ENCODE peak calls at places on chromosomes 13 and 19, in six cellular contexts. P is left ventricle myocardium inferior, Z is psoas muscle, E is mammary epithelial cell, F is H1, I is fibroblast of mammary gland. D is an unnamed sample.
A peak's percentile ranks its signal among the peaks of the same experiment; 100 is the strongest.

GRCh38 chr13:110499621-110500281 is 61.8 kb downstream of the RAB20 start:
- DNase-seq in P (no peak), Z (no peak), E (no peak), F (no peak), I (peak; percentile 79), D (no peak)

GRCh38 chr13:109783815-109784589 is 2.4 kb downstream of the IRS2 start:
- DNase-seq in P (no peak), Z (no peak), E (no peak), F (no peak), I (no peak), D (no peak)

GRCh38 chr19:33416307-33417215 is 43.1 kb downstream of the CEBPG start:
- DNase-seq in P (peak; percentile 44), Z (peak; percentile 54), E (peak; percentile 44), F (peak; percentile 91), I (peak; percentile 65), D (peak; percentile 77)

GRCh38 chr19:21586341-21587116 is 81.1 kb downstream of the ZNF429 start:
- DNase-seq in P (peak; percentile 36), Z (peak; percentile 18), E (no peak), F (peak; percentile 72), I (no peak), D (no peak)

GRCh38 chr13:52845334-52845761 is 3.1 kb downstream of the PCDH8 start:
- DNase-seq in P (no peak), Z (no peak), E (no peak), F (no peak), I (no peak), D (no peak)

GRCh38 chr19:1592755-1593628 is at the start of gene MBD3:
- DNase-seq in P (peak; percentile 93), Z (peak; percentile 94), E (peak; percentile 91), F (peak; percentile 93), I (peak; percentile 89), D (peak; percentile 95)

GRCh38 chr19:13613447-13613846 is 107.2 kb upstream of the CACNA1A start:
- DNase-seq in P (no peak), Z (no peak), E (no peak), F (no peak), I (no peak), D (no peak)

GRCh38 chr13:32629313-32629712 is 43.1 kb downstream of the PDS5B start:
- DNase-seq in P (no peak), Z (no peak), E (no peak), F (no peak), I (peak; percentile 17), D (no peak)

GRCh38 chr19:52662631-52663030 is 24.5 kb upstream of the ZNF83 start:
- DNase-seq in P (no peak), Z (no peak), E (peak; percentile 88), F (no peak), I (no peak), D (no peak)

GRCh38 chr13:31982540-31982939 is 49.0 kb upstream of the FRY start:
- DNase-seq in P (peak; percentile 68), Z (peak; percentile 65), E (peak; percentile 95), F (no peak), I (peak; percentile 97), D (peak; percentile 50)

GRCh38 chr19:948842-949496 is 23.1 kb downstream of the ARID3A start:
- DNase-seq in P (no peak), Z (no peak), E (no peak), F (no peak), I (no peak), D (no peak)

GRCh38 chr13:25874907-25875306 is 176.9 kb downstream of the SHISA2 start:
- DNase-seq in P (no peak), Z (no peak), E (no peak), F (no peak), I (no peak), D (no peak)

GRCh38 chr13:25874064-25874737 is 177.6 kb downstream of the SHISA2 start:
- DNase-seq in P (no peak), Z (no peak), E (no peak), F (no peak), I (no peak), D (no peak)

GRCh38 chr13:25879466-25879865 is 172.3 kb downstream of the SHISA2 start:
- DNase-seq in P (no peak), Z (no peak), E (no peak), F (no peak), I (no peak), D (no peak)

GRCh38 chr13:25872871-25873607 is 178.8 kb downstream of the SHISA2 start:
- DNase-seq in P (no peak), Z (no peak), E (peak; percentile 48), F (no peak), I (no peak), D (no peak)

DNA sequence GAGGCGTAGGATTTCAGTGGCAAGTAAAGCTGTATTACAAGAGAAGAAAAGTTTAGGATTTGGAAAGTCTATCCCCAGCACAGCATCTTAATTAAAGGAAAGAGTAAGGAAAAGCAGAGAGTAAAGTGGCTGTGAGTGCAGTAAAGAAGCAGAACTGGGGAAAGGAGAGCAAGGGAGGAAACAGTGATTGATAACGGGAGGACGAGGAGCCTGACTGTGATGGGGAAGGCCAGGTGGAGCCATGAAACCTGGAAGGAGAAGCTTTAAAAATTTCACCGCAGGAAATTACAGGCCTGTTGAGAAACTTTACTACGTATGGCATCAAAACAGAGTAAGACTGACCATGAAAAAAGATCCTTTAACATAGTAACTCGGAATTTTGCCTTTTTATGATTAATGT is 175.6 kb downstream of the SHISA2 start:
- DNase-seq in P (no peak), Z (no peak), E (no peak), F (no peak), I (no peak), D (no peak)
- TF ChIP-seq CTCF in P (no peak), Z (no peak), E (no peak), F (no peak), I (no peak), D (no peak)

GRCh38 chr19:6903446-6903845 is 16.1 kb downstream of the ADGRE1 start:
- DNase-seq in P (no peak), Z (no peak), E (no peak), F (no peak), I (no peak), D (no peak)
- H3K4me3 ChIP-seq in P (no peak overlapping the region), Z (no peak overlapping the region), E (no peak overlapping the region), F (no peak overlapping the region), I (no peak overlapping the region), D (no peak overlapping the region)

GRCh38 chr13:81917829-81918228 is 1576.9 kb upstream of the SPRY2 start:
- DNase-seq in P (no peak), Z (no peak), E (no peak), F (no peak), I (no peak), D (no peak)

GRCh38 chr13:81916471-81916870 is 1575.5 kb upstream of the SPRY2 start:
- DNase-seq in P (no peak), Z (no peak), E (no peak), F (no peak), I (no peak), D (no peak)
- TF ChIP-seq CTCF in P (no peak), Z (no peak), E (no peak), F (no peak), I (no peak), D (no peak)

GRCh38 chr19:11356676-11357550 is 1.7 kb downstream of the PLPPR2 start:
- DNase-seq in P (no peak), Z (no peak), E (no peak), F (no peak), I (no peak), D (no peak)

GRCh38 chr19:11361037-11361770 is 6.0 kb downstream of the PLPPR2 start:
- DNase-seq in P (no peak), Z (no peak), E (no peak), F (peak; percentile 100), I (no peak), D (peak; percentile 69)

GRCh38 chr19:11359421-11359820 is 4.2 kb downstream of the PLPPR2 start:
- DNase-seq in P (no peak), Z (no peak), E (no peak), F (no peak), I (no peak), D (no peak)

GRCh38 chr19:11356074-11356397 is 804 bp downstream of the PLPPR2 start:
- DNase-seq in P (no peak), Z (no peak), E (no peak), F (no peak), I (no peak), D (no peak)

GRCh38 chr19:11355160-11356073 is at the start of gene PLPPR2:
- DNase-seq in P (peak; percentile 96), Z (peak; percentile 96), E (peak; percentile 76), F (peak; percentile 99), I (peak; percentile 78), D (peak; percentile 95)
- H3K4me3 ChIP-seq in P (peak within 1 kb of the TSS; percentile 77), Z (peak within 1 kb of the TSS; percentile 64), E (peak within 1 kb of the TSS; percentile 47), F (peak within 1 kb of the TSS; percentile 39), I (peak within 1 kb of the TSS; percentile 66), D (peak within 1 kb of the TSS; percentile 79)

GRCh38 chr13:37640499-37640898 is 41.9 kb upstream of the POSTN start:
- DNase-seq in P (no peak), Z (no peak), E (peak; percentile 21), F (no peak), I (peak; percentile 81), D (peak; percentile 18)
- TF ChIP-seq CTCF in P (peak; percentile 56), Z (peak; percentile 14), E (peak; percentile 74), F (peak; percentile 27), I (peak; percentile 73), D (no peak)

GRCh38 chr13:104592127-104592526 is 1525.9 kb upstream of the SLC10A2 start:
- DNase-seq in P (no peak), Z (no peak), E (peak; percentile 32), F (no peak), I (peak; percentile 22), D (no peak)

GRCh38 chr13:104580931-104581330 is 1514.7 kb upstream of the SLC10A2 start:
- DNase-seq in P (no peak), Z (no peak), E (no peak), F (no peak), I (no peak), D (no peak)

GRCh38 chr13:104584481-104584880 is 1518.3 kb upstream of the SLC10A2 start:
- DNase-seq in P (no peak), Z (no peak), E (no peak), F (no peak), I (no peak), D (no peak)

GRCh38 chr13:104586010-104586746 is 1520.0 kb upstream of the SLC10A2 start:
- DNase-seq in P (no peak), Z (no peak), E (no peak), F (no peak), I (peak; percentile 56), D (no peak)
- H3K4me3 ChIP-seq in P (no peak overlapping the region), Z (peak overlapping the region; percentile 54), E (no peak overlapping the region), F (no peak overlapping the region), I (no peak overlapping the region), D (no peak overlapping the region)

DNA sequence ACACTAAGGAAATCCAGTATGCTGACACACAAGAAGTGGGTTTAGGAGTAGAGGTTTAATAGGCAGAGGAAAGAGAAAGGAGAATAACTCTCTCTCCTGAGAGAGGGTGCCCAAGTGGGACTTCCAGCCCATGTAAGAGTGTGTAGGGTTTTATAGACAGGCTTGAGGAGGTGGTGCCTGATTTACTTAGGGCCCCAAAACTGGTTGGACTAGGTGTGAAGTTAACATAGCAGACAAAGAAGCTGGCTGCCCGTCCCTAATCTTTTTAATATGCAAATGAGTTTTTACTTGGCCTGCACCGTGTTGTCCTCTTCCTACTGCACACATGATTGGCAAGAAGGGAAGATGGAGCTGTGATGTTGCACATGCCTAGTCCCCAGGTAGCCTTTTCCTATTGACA is 752.5 kb upstream of the SLITRK5 start:
- DNase-seq in P (no peak), Z (no peak), E (no peak), F (no peak), I (no peak), D (no peak)
- TF ChIP-seq CTCF in P (no peak), Z (no peak), E (no peak), F (no peak), I (no peak), D (no peak)

D was measured in testis.